ENCODE peak calls at places on chromosomes 7 and 10, in ten cellular contexts. One of them, this sample, is unnamed.

GRCh38 chr10:86087716-86088115 is 278.9 kb downstream of the GRID1 start:
- DNase-seq in HFF-Myc: no peak
- DNase-seq in H54: no peak
- DNase-seq in progenitor cell of endocrine pancreas: no peak
- DNase-seq in NCI-H460: no peak
- DNase-seq in HuH-7.5: no peak
- DNase-seq in AG20443: no peak
- DNase-seq in heart left ventricle: no peak
- DNase-seq in naive thymus-derived CD4-positive, alpha-beta T cell: no peak
- DNase-seq in 8988T: no peak
- DNase-seq in this sample: no peak

GRCh38 chr10:52318822-52319464 is 4.9 kb downstream of the DKK1 start:
- DNase-seq in 8988T: no peak
- DNase-seq in H54: no peak
- DNase-seq in HFF-Myc: peak
- DNase-seq in progenitor cell of endocrine pancreas: no peak
- DNase-seq in AG20443: peak
- DNase-seq in naive thymus-derived CD4-positive, alpha-beta T cell: no peak
- DNase-seq in heart left ventricle: no peak
- DNase-seq in NCI-H460: peak
- DNase-seq in HuH-7.5: no peak
- DNase-seq in this sample: no peak

GRCh38 chr10:76944678-76945077 is 692.9 kb downstream of the KCNMA1 start:
- DNase-seq in H54: no peak
- DNase-seq in HuH-7.5: no peak
- DNase-seq in HFF-Myc: no peak
- DNase-seq in heart left ventricle: no peak
- DNase-seq in NCI-H460: no peak
- DNase-seq in AG20443: no peak
- DNase-seq in naive thymus-derived CD4-positive, alpha-beta T cell: no peak
- DNase-seq in progenitor cell of endocrine pancreas: no peak
- DNase-seq in 8988T: no peak
- DNase-seq in this sample: no peak

GRCh38 chr10:95214369-95214768 is 20.3 kb downstream of the ACSM6 start:
- DNase-seq in 8988T: no peak
- DNase-seq in progenitor cell of endocrine pancreas: no peak
- DNase-seq in heart left ventricle: no peak
- DNase-seq in AG20443: no peak
- DNase-seq in H54: no peak
- DNase-seq in HuH-7.5: no peak
- DNase-seq in naive thymus-derived CD4-positive, alpha-beta T cell: no peak
- DNase-seq in NCI-H460: no peak
- DNase-seq in HFF-Myc: no peak
- DNase-seq in this sample: no peak

GRCh38 chr7:102832694-102833093 is 80.1 kb upstream of the LRRC17 start:
- DNase-seq in HuH-7.5: no peak
- DNase-seq in AG20443: no peak
- DNase-seq in HFF-Myc: no peak
- DNase-seq in progenitor cell of endocrine pancreas: no peak
- DNase-seq in H54: no peak
- DNase-seq in 8988T: no peak
- DNase-seq in naive thymus-derived CD4-positive, alpha-beta T cell: no peak
- DNase-seq in heart left ventricle: no peak
- DNase-seq in NCI-H460: no peak
- DNase-seq in this sample: no peak

GRCh38 chr10:11232222-11232961 is 214.7 kb downstream of the CELF2 start:
- DNase-seq in heart left ventricle: no peak
- DNase-seq in HuH-7.5: no peak
- DNase-seq in naive thymus-derived CD4-positive, alpha-beta T cell: no peak
- DNase-seq in HFF-Myc: no peak
- DNase-seq in NCI-H460: no peak
- DNase-seq in H54: no peak
- DNase-seq in 8988T: no peak
- DNase-seq in progenitor cell of endocrine pancreas: no peak
- DNase-seq in AG20443: no peak
- DNase-seq in this sample: no peak

GRCh38 chr7:135911091-135911490 is 66.1 kb downstream of the MTPN start:
- DNase-seq in heart left ventricle: peak
- DNase-seq in NCI-H460: no peak
- DNase-seq in AG20443: no peak
- DNase-seq in HFF-Myc: no peak
- DNase-seq in 8988T: no peak
- DNase-seq in naive thymus-derived CD4-positive, alpha-beta T cell: no peak
- DNase-seq in H54: no peak
- DNase-seq in HuH-7.5: no peak
- DNase-seq in progenitor cell of endocrine pancreas: no peak
- DNase-seq in this sample: peak

GRCh38 chr10:86439544-86439943 is 72.9 kb upstream of the GRID1 start:
- DNase-seq in HFF-Myc: peak
- DNase-seq in progenitor cell of endocrine pancreas: no peak
- DNase-seq in 8988T: no peak
- DNase-seq in AG20443: peak
- DNase-seq in NCI-H460: no peak
- DNase-seq in HuH-7.5: no peak
- DNase-seq in H54: no peak
- DNase-seq in naive thymus-derived CD4-positive, alpha-beta T cell: no peak
- DNase-seq in heart left ventricle: peak
- DNase-seq in this sample: peak

GRCh38 chr7:21967500-21968099 is 21.9 kb upstream of the CDCA7L start:
- DNase-seq in AG20443: no peak
- DNase-seq in NCI-H460: no peak
- DNase-seq in HFF-Myc: no peak
- DNase-seq in heart left ventricle: no peak
- DNase-seq in naive thymus-derived CD4-positive, alpha-beta T cell: peak
- DNase-seq in H54: no peak
- DNase-seq in 8988T: no peak
- DNase-seq in progenitor cell of endocrine pancreas: no peak
- DNase-seq in HuH-7.5: no peak
- DNase-seq in this sample: no peak

GRCh38 chr7:921581-922333 is 32.7 kb downstream of the ADAP1 start:
- DNase-seq in progenitor cell of endocrine pancreas: no peak
- DNase-seq in HuH-7.5: no peak
- DNase-seq in naive thymus-derived CD4-positive, alpha-beta T cell: no peak
- DNase-seq in 8988T: no peak
- DNase-seq in H54: no peak
- DNase-seq in HFF-Myc: no peak
- DNase-seq in AG20443: no peak
- DNase-seq in NCI-H460: no peak
- DNase-seq in heart left ventricle: peak
- DNase-seq in this sample: peak

GRCh38 chr7:130632111-130632510 is 36.4 kb downstream of the COPG2 start:
- DNase-seq in HFF-Myc: no peak
- DNase-seq in heart left ventricle: no peak
- DNase-seq in HuH-7.5: no peak
- DNase-seq in naive thymus-derived CD4-positive, alpha-beta T cell: no peak
- DNase-seq in 8988T: no peak
- DNase-seq in AG20443: no peak
- DNase-seq in H54: peak
- DNase-seq in progenitor cell of endocrine pancreas: no peak
- DNase-seq in NCI-H460: no peak
- DNase-seq in this sample: no peak

GRCh38 chr7:3455826-3456444 is 154.9 kb downstream of the SDK1 start:
- DNase-seq in H54: no peak
- DNase-seq in AG20443: no peak
- DNase-seq in HFF-Myc: no peak
- DNase-seq in 8988T: no peak
- DNase-seq in heart left ventricle: no peak
- DNase-seq in NCI-H460: no peak
- DNase-seq in HuH-7.5: no peak
- DNase-seq in progenitor cell of endocrine pancreas: no peak
- DNase-seq in naive thymus-derived CD4-positive, alpha-beta T cell: no peak
- DNase-seq in this sample: no peak

GRCh38 chr10:110840225-110840922 is 31.4 kb upstream of the PDCD4 start:
- DNase-seq in naive thymus-derived CD4-positive, alpha-beta T cell: no peak
- DNase-seq in HuH-7.5: no peak
- DNase-seq in heart left ventricle: no peak
- DNase-seq in progenitor cell of endocrine pancreas: no peak
- DNase-seq in AG20443: no peak
- DNase-seq in HFF-Myc: no peak
- DNase-seq in H54: no peak
- DNase-seq in 8988T: no peak
- DNase-seq in NCI-H460: no peak
- DNase-seq in this sample: no peak

GRCh38 chr7:370775-371118 is 80.8 kb downstream of the FOXL3 start:
- DNase-seq in NCI-H460: no peak
- DNase-seq in H54: no peak
- DNase-seq in 8988T: no peak
- DNase-seq in AG20443: no peak
- DNase-seq in progenitor cell of endocrine pancreas: no peak
- DNase-seq in heart left ventricle: no peak
- DNase-seq in HFF-Myc: no peak
- DNase-seq in naive thymus-derived CD4-positive, alpha-beta T cell: no peak
- DNase-seq in HuH-7.5: no peak
- DNase-seq in this sample: no peak

GRCh38 chr7:63112764-63113712 is 885.6 kb upstream of the ZNF722 start:
- DNase-seq in HuH-7.5: no peak
- DNase-seq in 8988T: no peak
- DNase-seq in HFF-Myc: no peak
- DNase-seq in AG20443: no peak
- DNase-seq in heart left ventricle: no peak
- DNase-seq in H54: no peak
- DNase-seq in progenitor cell of endocrine pancreas: no peak
- DNase-seq in NCI-H460: no peak
- DNase-seq in naive thymus-derived CD4-positive, alpha-beta T cell: no peak
- DNase-seq in this sample: no peak

GRCh38 chr10:11005626-11006427 is 11.8 kb upstream of the CELF2 start:
- DNase-seq in heart left ventricle: no peak
- DNase-seq in H54: no peak
- DNase-seq in AG20443: no peak
- DNase-seq in progenitor cell of endocrine pancreas: no peak
- DNase-seq in HFF-Myc: no peak
- DNase-seq in NCI-H460: no peak
- DNase-seq in 8988T: no peak
- DNase-seq in naive thymus-derived CD4-positive, alpha-beta T cell: no peak
- DNase-seq in HuH-7.5: no peak
- DNase-seq in this sample: no peak

GRCh38 chr7:121479466-121479865 is 83.4 kb upstream of the FAM3C start:
- DNase-seq in HFF-Myc: no peak
- DNase-seq in HuH-7.5: no peak
- DNase-seq in heart left ventricle: no peak
- DNase-seq in NCI-H460: no peak
- DNase-seq in H54: no peak
- DNase-seq in naive thymus-derived CD4-positive, alpha-beta T cell: no peak
- DNase-seq in progenitor cell of endocrine pancreas: no peak
- DNase-seq in 8988T: no peak
- DNase-seq in AG20443: no peak
- DNase-seq in this sample: no peak

GRCh38 chr7:149727053-149727452 is 46.3 kb downstream of the ZNF467 start:
- DNase-seq in progenitor cell of endocrine pancreas: no peak
- DNase-seq in heart left ventricle: no peak
- DNase-seq in H54: no peak
- DNase-seq in naive thymus-derived CD4-positive, alpha-beta T cell: no peak
- DNase-seq in NCI-H460: no peak
- DNase-seq in HuH-7.5: no peak
- DNase-seq in AG20443: no peak
- DNase-seq in 8988T: no peak
- DNase-seq in HFF-Myc: no peak
- DNase-seq in this sample: no peak

GRCh38 chr10:12733271-12733670 is 268.2 kb downstream of the CCDC3 start:
- DNase-seq in 8988T: no peak
- DNase-seq in H54: no peak
- DNase-seq in naive thymus-derived CD4-positive, alpha-beta T cell: no peak
- DNase-seq in NCI-H460: no peak
- DNase-seq in AG20443: no peak
- DNase-seq in heart left ventricle: no peak
- DNase-seq in HFF-Myc: no peak
- DNase-seq in progenitor cell of endocrine pancreas: no peak
- DNase-seq in HuH-7.5: no peak
- DNase-seq in this sample: no peak

GRCh38 chr7:2071133-2071832 is 161.5 kb downstream of the MAD1L1 start:
- DNase-seq in HFF-Myc: no peak
- DNase-seq in heart left ventricle: no peak
- DNase-seq in progenitor cell of endocrine pancreas: no peak
- DNase-seq in HuH-7.5: no peak
- DNase-seq in NCI-H460: no peak
- DNase-seq in naive thymus-derived CD4-positive, alpha-beta T cell: no peak
- DNase-seq in 8988T: no peak
- DNase-seq in AG20443: no peak
- DNase-seq in H54: no peak
- DNase-seq in this sample: no peak

GRCh38 chr10:5461914-5462840 is 37.2 kb downstream of the CALML5 start:
- DNase-seq in naive thymus-derived CD4-positive, alpha-beta T cell: no peak
- DNase-seq in H54: no peak
- DNase-seq in NCI-H460: no peak
- DNase-seq in AG20443: no peak
- DNase-seq in HuH-7.5: no peak
- DNase-seq in progenitor cell of endocrine pancreas: no peak
- DNase-seq in 8988T: no peak
- DNase-seq in heart left ventricle: no peak
- DNase-seq in HFF-Myc: no peak
- DNase-seq in this sample: no peak

GRCh38 chr10:129035052-129035805 is 431.8 kb upstream of the MGMT start:
- DNase-seq in 8988T: no peak
- DNase-seq in HuH-7.5: no peak
- DNase-seq in naive thymus-derived CD4-positive, alpha-beta T cell: peak
- DNase-seq in H54: no peak
- DNase-seq in progenitor cell of endocrine pancreas: no peak
- DNase-seq in HFF-Myc: no peak
- DNase-seq in heart left ventricle: no peak
- DNase-seq in NCI-H460: no peak
- DNase-seq in AG20443: no peak
- DNase-seq in this sample: no peak

GRCh38 chr7:113421696-113422330 is 303.5 kb upstream of the SMIM30 start:
- DNase-seq in HuH-7.5: peak
- DNase-seq in 8988T: no peak
- DNase-seq in H54: peak
- DNase-seq in heart left ventricle: peak
- DNase-seq in AG20443: peak
- DNase-seq in progenitor cell of endocrine pancreas: peak
- DNase-seq in naive thymus-derived CD4-positive, alpha-beta T cell: peak
- DNase-seq in NCI-H460: peak
- DNase-seq in HFF-Myc: peak
- DNase-seq in this sample: peak